ENCODE peak calls at places on chromosomes 7 and 10, in five cellular contexts. X is T-helper 17 cell, B is fibroblast of lung, E is neural crest cell, D is heart right ventricle. W is an unnamed sample.

GRCh38 chr7:122303971-122304603 is 463 bp downstream of the FEZF1 start:
- DNase-seq in X (no peak), D (no peak), B (no peak), E (no peak), W (peak)

GRCh38 chr7:98165827-98166667 is 45.2 kb upstream of the BHLHA15 start:
- DNase-seq in B (peak), X (peak), E (peak), D (peak), W (peak)

GRCh38 chr10:108049668-108050067 is 885.2 kb upstream of the SORCS1 start:
- DNase-seq in D (no peak), E (no peak), X (no peak), B (no peak), W (no peak)

GRCh38 chr7:131808736-131809135 is 252.3 kb upstream of the PODXL start:
- DNase-seq in E (no peak), B (no peak), D (no peak), X (no peak), W (no peak)

GRCh38 chr7:116547347-116547746 is 22.5 kb downstream of the CAV1 start:
- DNase-seq in B (peak), E (no peak), X (no peak), D (no peak), W (peak)

GRCh38 chr10:43867667-43868361 is 219.1 kb upstream of the ZNF32 start:
- DNase-seq in X (no peak), E (no peak), D (no peak), B (peak), W (no peak)

GRCh38 chr7:131274986-131275385 is 52.7 kb upstream of the MKLN1 start:
- DNase-seq in D (no peak), B (no peak), X (no peak), E (no peak), W (no peak)

GRCh38 chr10:42997151-42997848 is 79.6 kb upstream of the RET start:
- DNase-seq in X (no peak), B (no peak), D (no peak), E (no peak), W (no peak)

GRCh38 chr10:19426039-19426438 is 377.4 kb downstream of the MALRD1 start:
- DNase-seq in X (no peak), D (no peak), E (no peak), B (peak), W (no peak)

GRCh38 chr7:155349601-155350331 is 52.1 kb downstream of the INSIG1 start:
- DNase-seq in X (no peak), B (no peak), D (no peak), E (no peak), W (peak)

GRCh38 chr10:115706482-115707076 is 566.4 kb downstream of the GFRA1 start:
- DNase-seq in X (no peak), B (peak), E (peak), D (no peak), W (no peak)

GRCh38 chr7:16422917-16423316 is 1.6 kb upstream of the CRPPA start:
- DNase-seq in E (no peak), B (no peak), D (no peak), X (no peak), W (no peak)

GRCh38 chr7:77348371-77348813 is 67.8 kb downstream of the GSAP start:
- DNase-seq in D (peak), X (no peak), E (no peak), B (peak), W (no peak)

GRCh38 chr10:53839437-53840039 is 961.5 kb downstream of the PCDH15 start:
- DNase-seq in D (no peak), X (no peak), E (no peak), B (peak), W (no peak)

GRCh38 chr7:139914861-139915300 is 85.8 kb downstream of the TBXAS1 start:
- DNase-seq in D (no peak), X (no peak), B (peak), E (no peak), W (no peak)